ENCODE peak calls at places on chromosomes 12 and 14, in eight cellular contexts. One of them, this sample, is unnamed.

GRCh38 chr14:104870368-104871144 is 5.5 kb downstream of the CEP170B start:
- DNase-seq in heart left ventricle: no peak
- DNase-seq in GM12878: no peak
- DNase-seq in Peyer's patch: peak
- DNase-seq in breast epithelium: no peak
- DNase-seq in lower lobe of right lung: peak
- DNase-seq in upper lobe of right lung: peak
- DNase-seq in lower leg skin: no peak
- DNase-seq in this sample: peak

GRCh38 chr14:24297190-24297964 is 2.2 kb downstream of the DHRS1 start:
- DNase-seq in lower lobe of right lung: no peak
- DNase-seq in upper lobe of right lung: no peak
- DNase-seq in Peyer's patch: no peak
- DNase-seq in GM12878: no peak
- DNase-seq in lower leg skin: no peak
- DNase-seq in breast epithelium: no peak
- DNase-seq in heart left ventricle: no peak
- DNase-seq in this sample: no peak

GRCh38 chr14:54699087-54699530 is 132.2 kb downstream of the SAMD4A start:
- DNase-seq in upper lobe of right lung: no peak
- DNase-seq in lower leg skin: no peak
- DNase-seq in lower lobe of right lung: no peak
- DNase-seq in GM12878: no peak
- DNase-seq in heart left ventricle: peak
- DNase-seq in Peyer's patch: no peak
- DNase-seq in breast epithelium: peak
- DNase-seq in this sample: no peak

GRCh38 chr14:104685216-104685997 is 4.0 kb upstream of the INF2 start:
- DNase-seq in GM12878: no peak
- DNase-seq in lower leg skin: no peak
- DNase-seq in Peyer's patch: no peak
- DNase-seq in upper lobe of right lung: no peak
- DNase-seq in lower lobe of right lung: no peak
- DNase-seq in breast epithelium: no peak
- DNase-seq in heart left ventricle: no peak
- DNase-seq in this sample: no peak

GRCh38 chr14:29521526-29522137 is 406.0 kb downstream of the PRKD1 start:
- DNase-seq in GM12878: no peak
- DNase-seq in lower leg skin: no peak
- DNase-seq in upper lobe of right lung: no peak
- DNase-seq in Peyer's patch: no peak
- DNase-seq in heart left ventricle: no peak
- DNase-seq in lower lobe of right lung: no peak
- DNase-seq in breast epithelium: no peak
- DNase-seq in this sample: no peak

GRCh38 chr14:55440385-55440784 is at the start of gene TBPL2:
- DNase-seq in upper lobe of right lung: no peak
- DNase-seq in Peyer's patch: no peak
- DNase-seq in lower leg skin: no peak
- DNase-seq in heart left ventricle: no peak
- DNase-seq in breast epithelium: no peak
- DNase-seq in lower lobe of right lung: no peak
- DNase-seq in GM12878: no peak
- DNase-seq in this sample: no peak

GRCh38 chr12:66188584-66189475 is at the start of gene IRAK3:
- DNase-seq in lower leg skin: peak
- DNase-seq in Peyer's patch: peak
- DNase-seq in breast epithelium: peak
- DNase-seq in upper lobe of right lung: peak
- DNase-seq in lower lobe of right lung: peak
- DNase-seq in GM12878: no peak
- DNase-seq in heart left ventricle: peak
- DNase-seq in this sample: peak

GRCh38 chr12:130880411-130880885 is 8.6 kb downstream of the RAN start:
- DNase-seq in lower leg skin: no peak
- DNase-seq in Peyer's patch: no peak
- DNase-seq in upper lobe of right lung: no peak
- DNase-seq in heart left ventricle: no peak
- DNase-seq in breast epithelium: no peak
- DNase-seq in lower lobe of right lung: no peak
- DNase-seq in GM12878: no peak
- DNase-seq in this sample: no peak

GRCh38 chr12:92290016-92290685 is 144.5 kb upstream of the BTG1 start:
- DNase-seq in lower leg skin: no peak
- DNase-seq in upper lobe of right lung: no peak
- DNase-seq in GM12878: no peak
- DNase-seq in lower lobe of right lung: no peak
- DNase-seq in Peyer's patch: no peak
- DNase-seq in breast epithelium: no peak
- DNase-seq in heart left ventricle: no peak
- DNase-seq in this sample: no peak

DNA sequence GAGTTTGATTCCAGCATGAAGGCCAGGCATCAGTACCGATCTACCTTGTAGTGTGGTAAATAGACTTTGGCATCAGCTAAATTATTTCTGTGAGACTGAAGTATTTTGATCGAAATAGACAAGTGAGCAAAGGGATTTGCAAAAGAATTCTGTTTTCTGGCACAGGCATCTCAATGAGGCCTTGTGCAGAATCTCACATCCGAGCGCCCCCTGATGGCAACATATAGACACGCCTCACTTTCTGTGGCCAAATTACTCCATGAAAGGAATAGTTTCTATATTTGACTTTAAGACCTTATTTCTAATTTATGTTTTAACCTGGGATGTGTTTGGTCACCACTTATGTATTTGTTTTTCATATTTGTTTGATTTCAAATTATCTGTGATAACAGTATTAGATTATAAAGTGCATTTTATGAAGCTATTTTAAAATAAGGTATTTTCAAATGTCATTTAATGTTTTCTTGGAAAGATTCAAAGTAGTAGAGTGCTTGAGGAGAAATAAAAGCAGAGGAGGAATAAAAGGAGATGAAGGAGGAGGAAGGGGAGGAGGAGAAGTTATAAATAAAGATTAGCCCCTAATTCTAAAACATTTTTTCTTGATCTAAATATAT is 731.9 kb downstream of the NRXN3 start:
- DNase-seq in Peyer's patch: no peak
- DNase-seq in upper lobe of right lung: no peak
- DNase-seq in heart left ventricle: no peak
- DNase-seq in breast epithelium: no peak
- DNase-seq in lower lobe of right lung: no peak
- DNase-seq in lower leg skin: no peak
- DNase-seq in GM12878: no peak
- DNase-seq in this sample: peak
- TF ChIP-seq CTCF in Peyer's patch: no peak
- TF ChIP-seq CTCF in upper lobe of right lung: peak
- TF ChIP-seq CTCF in heart left ventricle: peak
- TF ChIP-seq CTCF in breast epithelium: no peak
- TF ChIP-seq CTCF in lower lobe of right lung: peak
- TF ChIP-seq CTCF in lower leg skin: no peak
- TF ChIP-seq CTCF in GM12878: peak
- TF ChIP-seq CTCF in this sample: peak

GRCh38 chr14:68522510-68523325 is 270.1 kb downstream of the ZFP36L1 start:
- DNase-seq in lower leg skin: peak
- DNase-seq in breast epithelium: no peak
- DNase-seq in GM12878: no peak
- DNase-seq in heart left ventricle: no peak
- DNase-seq in lower lobe of right lung: no peak
- DNase-seq in Peyer's patch: no peak
- DNase-seq in upper lobe of right lung: no peak
- DNase-seq in this sample: no peak
- TF ChIP-seq CTCF in lower leg skin: no peak
- TF ChIP-seq CTCF in breast epithelium: no peak
- TF ChIP-seq CTCF in GM12878: no peak
- TF ChIP-seq CTCF in heart left ventricle: no peak
- TF ChIP-seq CTCF in lower lobe of right lung: no peak
- TF ChIP-seq CTCF in Peyer's patch: no peak
- TF ChIP-seq CTCF in upper lobe of right lung: no peak
- TF ChIP-seq CTCF in this sample: no peak

GRCh38 chr14:67618617-67619063 is 1.1 kb upstream of the ARG2 start:
- DNase-seq in breast epithelium: no peak
- DNase-seq in Peyer's patch: no peak
- DNase-seq in GM12878: no peak
- DNase-seq in lower lobe of right lung: no peak
- DNase-seq in heart left ventricle: no peak
- DNase-seq in lower leg skin: no peak
- DNase-seq in upper lobe of right lung: no peak
- DNase-seq in this sample: no peak
- TF ChIP-seq CTCF in breast epithelium: peak
- TF ChIP-seq CTCF in Peyer's patch: peak
- TF ChIP-seq CTCF in GM12878: peak
- TF ChIP-seq CTCF in lower lobe of right lung: peak
- TF ChIP-seq CTCF in heart left ventricle: peak
- TF ChIP-seq CTCF in lower leg skin: no peak
- TF ChIP-seq CTCF in upper lobe of right lung: peak
- TF ChIP-seq CTCF in this sample: peak

DNA sequence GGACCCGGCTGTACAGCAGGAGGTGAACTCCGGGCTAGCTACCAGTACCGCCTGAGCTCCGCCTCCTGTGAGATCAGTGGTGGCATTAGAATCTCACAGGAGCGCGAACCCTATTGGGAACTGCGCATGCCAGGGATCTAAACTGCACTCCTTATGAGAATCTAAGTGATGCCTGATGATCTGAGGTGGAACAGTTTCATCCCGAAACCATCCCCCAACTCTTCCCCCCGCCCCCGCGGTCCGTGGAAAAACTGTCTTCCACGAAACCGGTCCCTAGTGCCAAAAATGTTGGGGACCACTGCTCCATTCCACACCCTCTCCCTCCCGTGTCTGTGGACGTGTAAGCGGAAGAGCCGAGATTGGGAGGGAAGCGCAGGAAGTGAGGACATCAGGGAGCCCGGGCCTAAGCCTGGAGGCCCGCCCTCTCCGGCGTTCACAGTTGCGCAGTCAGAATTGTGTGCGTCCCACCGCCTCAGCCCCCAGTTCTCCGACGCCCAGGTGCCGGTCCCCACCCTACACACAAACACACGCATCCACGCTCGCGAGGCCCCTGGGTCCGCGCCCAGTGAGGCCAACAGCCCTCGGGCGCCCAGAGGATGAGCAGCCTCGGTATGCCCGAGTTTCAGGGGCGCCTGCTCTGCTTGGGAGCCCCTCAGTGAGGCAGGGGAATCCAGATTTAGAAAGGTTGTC is 1.8 kb upstream of the RNASE4 start:
- DNase-seq in Peyer's patch: peak
- DNase-seq in GM12878: no peak
- DNase-seq in breast epithelium: peak
- DNase-seq in lower leg skin: peak
- DNase-seq in upper lobe of right lung: peak
- DNase-seq in lower lobe of right lung: peak
- DNase-seq in heart left ventricle: peak
- DNase-seq in this sample: peak
- TF ChIP-seq CTCF in Peyer's patch: no peak
- TF ChIP-seq CTCF in GM12878: no peak
- TF ChIP-seq CTCF in breast epithelium: peak
- TF ChIP-seq CTCF in lower leg skin: no peak
- TF ChIP-seq CTCF in upper lobe of right lung: no peak
- TF ChIP-seq CTCF in lower lobe of right lung: no peak
- TF ChIP-seq CTCF in heart left ventricle: no peak
- TF ChIP-seq CTCF in this sample: no peak

GRCh38 chr14:105873870-105874512 is 347.6 kb downstream of the TMEM121 start:
- DNase-seq in breast epithelium: no peak
- DNase-seq in lower lobe of right lung: no peak
- DNase-seq in GM12878: no peak
- DNase-seq in lower leg skin: no peak
- DNase-seq in Peyer's patch: no peak
- DNase-seq in heart left ventricle: no peak
- DNase-seq in upper lobe of right lung: no peak
- DNase-seq in this sample: no peak
- TF ChIP-seq CTCF in breast epithelium: no peak
- TF ChIP-seq CTCF in lower lobe of right lung: no peak
- TF ChIP-seq CTCF in GM12878: no peak
- TF ChIP-seq CTCF in lower leg skin: no peak
- TF ChIP-seq CTCF in Peyer's patch: no peak
- TF ChIP-seq CTCF in heart left ventricle: no peak
- TF ChIP-seq CTCF in upper lobe of right lung: no peak
- TF ChIP-seq CTCF in this sample: no peak

DNA sequence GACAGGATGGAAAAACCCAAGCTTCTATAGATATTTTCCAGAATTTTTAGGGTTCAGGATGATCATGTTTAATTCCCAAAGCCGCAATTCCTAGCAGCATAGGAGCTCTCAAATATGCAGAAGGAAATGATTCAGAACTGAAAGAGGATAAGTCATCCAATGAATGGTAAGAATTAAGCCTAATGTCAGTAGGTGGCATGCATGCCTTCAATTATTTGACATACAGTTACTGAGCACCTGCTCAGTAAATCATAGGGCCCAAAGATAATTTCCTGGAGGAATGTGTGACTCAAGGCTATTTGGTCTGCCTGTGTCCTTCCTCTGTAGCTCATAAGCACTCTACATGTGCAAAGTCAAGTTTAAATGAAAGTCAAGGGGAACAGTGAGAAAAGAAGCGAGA is 116.8 kb upstream of the SLC38A4 start:
- DNase-seq in upper lobe of right lung: no peak
- DNase-seq in lower lobe of right lung: no peak
- DNase-seq in Peyer's patch: no peak
- DNase-seq in GM12878: no peak
- DNase-seq in lower leg skin: no peak
- DNase-seq in breast epithelium: no peak
- DNase-seq in heart left ventricle: no peak
- DNase-seq in this sample: no peak
- TF ChIP-seq CTCF in upper lobe of right lung: no peak
- TF ChIP-seq CTCF in lower lobe of right lung: no peak
- TF ChIP-seq CTCF in Peyer's patch: no peak
- TF ChIP-seq CTCF in GM12878: no peak
- TF ChIP-seq CTCF in lower leg skin: no peak
- TF ChIP-seq CTCF in breast epithelium: no peak
- TF ChIP-seq CTCF in heart left ventricle: no peak
- TF ChIP-seq CTCF in this sample: no peak

DNA sequence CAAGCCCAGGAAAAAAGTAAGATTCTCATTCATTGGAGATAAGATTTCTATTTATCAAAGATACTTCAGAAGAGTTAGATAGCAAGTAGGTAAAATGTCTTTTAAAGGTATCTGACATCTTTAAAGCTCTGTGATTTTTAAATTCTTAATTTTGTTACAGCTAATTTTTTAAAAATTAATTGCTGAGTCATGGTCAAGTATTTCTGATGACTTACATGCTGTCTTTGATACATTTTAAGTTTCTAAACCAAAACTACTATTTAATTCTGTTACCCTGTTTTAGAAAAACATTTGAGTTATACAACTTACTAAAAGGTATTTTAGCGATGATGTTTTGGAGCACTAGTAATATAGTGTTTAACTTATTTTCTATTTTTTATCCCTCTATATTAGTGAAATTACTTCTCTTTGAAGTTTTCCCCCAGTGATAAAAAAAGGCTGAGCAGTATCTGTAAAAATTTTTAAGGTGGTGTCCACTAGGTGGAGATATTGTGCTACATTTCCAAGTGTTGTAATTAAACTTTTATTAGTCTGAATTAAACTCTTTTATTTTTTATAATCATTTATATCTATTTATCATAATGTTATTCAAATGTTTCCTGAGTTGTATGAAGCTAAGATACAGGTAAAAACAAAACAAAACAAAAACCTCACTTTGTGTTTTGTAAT is 11.5 kb downstream of the ALG10 start:
- DNase-seq in lower leg skin: no peak
- DNase-seq in Peyer's patch: no peak
- DNase-seq in upper lobe of right lung: no peak
- DNase-seq in GM12878: no peak
- DNase-seq in heart left ventricle: no peak
- DNase-seq in lower lobe of right lung: no peak
- DNase-seq in breast epithelium: no peak
- DNase-seq in this sample: no peak
- TF ChIP-seq CTCF in lower leg skin: no peak
- TF ChIP-seq CTCF in Peyer's patch: peak
- TF ChIP-seq CTCF in upper lobe of right lung: peak
- TF ChIP-seq CTCF in GM12878: peak
- TF ChIP-seq CTCF in heart left ventricle: peak
- TF ChIP-seq CTCF in lower lobe of right lung: peak
- TF ChIP-seq CTCF in breast epithelium: peak
- TF ChIP-seq CTCF in this sample: peak

This sample was measured in progenitor cell of endocrine pancreas.